ENCODE peak calls at places on chromosomes 3 and 15, in eight cellular contexts. G, C, Y, O, V, M, P and Q are unnamed samples.

GRCh38 chr3:38114875-38115644 is 21.9 kb downstream of the ACAA1 start:
- DNase-seq in G (no peak), C (no peak), Y (no peak), O (no peak), V (no peak), M (no peak), P (no peak), Q (no peak)

GRCh38 chr3:46138571-46138970 is 69.5 kb downstream of the CCR1 start:
- DNase-seq in G (no peak), C (no peak), Y (no peak), O (no peak), V (no peak), M (no peak), P (no peak), Q (no peak)

GRCh38 chr15:62248277-62248974 is 83.3 kb upstream of the C2CD4B start:
- DNase-seq in G (peak), C (no peak), Y (no peak), O (no peak), V (no peak), M (no peak), P (no peak), Q (no peak)

GRCh38 chr15:78640840-78641733 is at the start of gene CHRNB4:
- DNase-seq in G (no peak), C (peak), Y (no peak), O (peak), V (no peak), M (no peak), P (peak), Q (peak)

GRCh38 chr15:39153718-39154117 is 427.2 kb upstream of the THBS1 start:
- DNase-seq in G (peak), C (no peak), Y (no peak), O (no peak), V (no peak), M (no peak), P (no peak), Q (no peak)

GRCh38 chr15:90145259-90145658 is 43.0 kb upstream of the IDH2 start:
- DNase-seq in G (no peak), C (no peak), Y (no peak), O (no peak), V (no peak), M (no peak), P (no peak), Q (peak)

GRCh38 chr3:18122264-18122663 is 302.9 kb downstream of the SATB1 start:
- DNase-seq in G (peak), C (no peak), Y (no peak), O (no peak), V (no peak), M (no peak), P (no peak), Q (no peak)

GRCh38 chr15:69820819-69821218 is 276.9 kb downstream of the TLE3 start:
- DNase-seq in G (no peak), C (no peak), Y (no peak), O (no peak), V (no peak), M (no peak), P (peak), Q (no peak)

GRCh38 chr3:134364061-134364935 is 9.9 kb downstream of the AMOTL2 start:
- DNase-seq in G (peak), C (peak), Y (no peak), O (peak), V (peak), M (peak), P (peak), Q (peak)